ENCODE peak calls at places on chromosomes 13 and 19, in ten cellular contexts. D is GM12878, N is fibroblast of lung, X is H9, P is GM23248, O is PC-3, H is SK-N-SH, A is HCT116, L is H1, Q is neural progenitor cell. Z is an unnamed sample. For H4K20me1, the result is how much of the 10 kb centered on the place peaks cover.

GRCh38 chr13:76722782-76723181 is 163.4 kb downstream of the KCTD12 start:
- DNase-seq in P (no peak), Q (no peak), L (no peak), H (no peak), O (no peak), N (no peak), X (no peak), D (no peak), A (no peak), Z (no peak)

GRCh38 chr13:34357435-34358232 is 539.7 kb downstream of the RFC3 start:
- DNase-seq in O (peak), H (no peak), X (peak), L (no peak), Q (peak), N (peak), P (peak), A (no peak), D (no peak), Z (peak)

GRCh38 chr19:31875550-31875949 is 469.9 kb upstream of the ZNF507 start:
- DNase-seq in H (no peak), D (no peak), P (no peak), O (no peak), Q (no peak), X (no peak), A (no peak), N (no peak), L (no peak), Z (no peak)

GRCh38 chr19:30236006-30236405 is 136.2 kb upstream of the ZNF536 start:
- DNase-seq in N (no peak), A (no peak), H (peak), D (no peak), O (no peak), L (no peak), X (no peak), Q (peak), P (no peak), Z (no peak)

GRCh38 chr19:8252922-8253589 is 43.9 kb downstream of the CERS4 start:
- DNase-seq in L (peak), N (peak), D (peak), P (peak), O (peak), H (peak), A (peak), Q (peak), X (peak), Z (no peak)

GRCh38 chr19:30053558-30053957 is 111.5 kb downstream of the URI1 start:
- DNase-seq in L (no peak), Q (no peak), X (no peak), O (no peak), D (no peak), N (no peak), H (no peak), P (no peak), A (no peak), Z (no peak)

GRCh38 chr13:29039212-29039611 is 219.1 kb downstream of the MTUS2 start:
- DNase-seq in Q (no peak), X (no peak), P (no peak), N (no peak), O (no peak), H (no peak), L (no peak), D (no peak), A (no peak), Z (no peak)

GRCh38 chr19:11693505-11694499 is 44.9 kb downstream of the ZNF823 start:
- DNase-seq in O (peak), Q (peak), P (peak), X (peak), D (no peak), N (peak), A (peak), L (peak), H (peak), Z (peak)

GRCh38 chr13:87676254-87677042 is 5.3 kb downstream of the SLITRK5 start:
- DNase-seq in O (no peak), N (no peak), L (no peak), X (peak), Q (peak), H (peak), P (no peak), A (no peak), D (no peak), Z (no peak)

GRCh38 chr13:110850006-110850405 is 64.9 kb downstream of the ANKRD10 start:
- DNase-seq in X (no peak), H (no peak), P (no peak), Q (no peak), A (no peak), N (no peak), L (no peak), O (no peak), D (no peak), Z (no peak)

GRCh38 chr13:91776650-91777193 is 378.3 kb downstream of the GPC5 start:
- DNase-seq in D (no peak), L (no peak), A (no peak), Q (no peak), P (no peak), H (no peak), X (no peak), O (peak), N (no peak), Z (no peak)

GRCh38 chr19:18737954-18738351 is 53.2 kb downstream of the COMP start:
- DNase-seq in P (no peak), N (no peak), H (no peak), Q (no peak), A (no peak), X (no peak), O (no peak), D (no peak), L (no peak), Z (no peak)

GRCh38 chr13:114161644-114162532 is 17.2 kb upstream of the CFAP97D2 start:
- DNase-seq in X (no peak), Q (no peak), D (no peak), N (peak), P (peak), O (peak), H (no peak), L (no peak), A (no peak), Z (no peak)

GRCh38 chr13:95536629-95537241 is 15.8 kb upstream of the CLDN10 start:
- DNase-seq in A (peak), L (no peak), N (no peak), Q (no peak), D (no peak), O (peak), X (no peak), P (peak), H (no peak), Z (no peak)

GRCh38 chr19:5958074-5958850 is 19.7 kb downstream of the RANBP3 start:
- DNase-seq in L (no peak), Q (no peak), D (no peak), N (no peak), H (peak), A (no peak), P (no peak), X (no peak), O (no peak), Z (no peak)
- H4K20me1 ChIP-seq in L (under half), Q (half or more), D (under half), N (under half), H (half or more), A (under half), P (under half), X (under half), O (half or more), Z (under half)

DNA sequence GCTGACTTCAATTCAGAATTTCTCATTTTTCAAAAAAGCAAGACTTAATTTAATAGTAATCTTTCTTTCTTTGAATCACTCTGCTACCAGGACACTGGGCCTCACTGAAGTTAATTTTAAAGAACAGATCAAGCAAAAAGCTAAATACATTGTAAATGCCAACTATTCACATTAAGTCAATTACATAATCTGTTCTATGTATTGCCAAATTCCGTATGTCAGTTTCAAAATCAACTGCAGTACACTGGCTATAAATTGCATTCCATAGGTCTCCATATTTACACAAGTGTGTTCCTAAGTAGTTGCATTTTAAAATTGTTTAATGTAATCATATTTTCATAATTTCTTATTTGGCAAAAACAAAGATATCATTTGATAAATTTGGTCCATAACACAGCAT is 10.1 kb downstream of the FOXO1 start:
- DNase-seq in X (no peak), A (no peak), H (no peak), L (no peak), N (no peak), D (no peak), O (no peak), P (no peak), Q (no peak), Z (no peak)
- H3K9ac ChIP-seq in X (no peak), A (no peak), H (no peak), L (no peak), N (no peak), D (no peak), O (no peak), P (no peak), Q (no peak), Z (no peak)

DNA sequence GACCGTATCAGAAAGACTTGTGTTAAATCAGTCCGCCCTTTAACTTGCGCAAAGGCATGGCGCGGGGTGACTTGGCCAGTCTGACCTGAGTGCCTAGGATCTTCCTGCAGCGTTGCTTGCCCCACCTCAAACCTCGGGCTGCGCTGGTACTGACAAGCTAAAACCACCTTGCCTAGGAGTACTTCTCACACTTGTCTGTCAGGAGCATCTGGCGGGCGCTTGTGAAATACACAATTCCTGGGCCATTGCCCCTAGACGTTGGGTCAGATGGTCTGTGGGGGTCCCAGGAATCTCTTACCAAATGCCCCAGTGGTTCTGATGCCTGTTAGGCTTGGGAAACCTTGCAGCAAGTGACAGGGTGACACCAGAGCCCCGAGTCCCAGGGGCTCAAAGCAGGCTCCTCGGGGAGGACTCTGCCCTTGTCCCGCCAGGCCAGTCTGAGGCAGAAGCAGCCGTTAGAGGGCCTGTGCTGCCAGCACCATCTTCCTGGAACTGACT is 12.9 kb downstream of the CEBPG start:
- DNase-seq in L (no peak), N (no peak), H (no peak), O (no peak), X (no peak), A (no peak), D (no peak), P (no peak), Q (no peak), Z (no peak)
- H4K20me1 ChIP-seq in L (under half), N (under half), H (half or more), O (under half), X (under half), A (under half), D (under half), P (under half), Q (half or more), Z (under half)

GRCh38 chr19:48866692-48867091 is 1.7 kb downstream of the PLEKHA4 start:
- DNase-seq in O (no peak), D (no peak), A (no peak), N (no peak), Q (no peak), X (no peak), L (no peak), H (no peak), P (peak), Z (no peak)

GRCh38 chr19:48870048-48870447 is 1.6 kb upstream of the PLEKHA4 start:
- DNase-seq in A (no peak), O (no peak), Q (no peak), N (no peak), L (no peak), X (no peak), D (no peak), H (no peak), P (no peak), Z (no peak)

GRCh38 chr19:48867922-48868195 is 558 bp downstream of the PLEKHA4 start:
- DNase-seq in O (no peak), H (no peak), X (no peak), N (no peak), P (no peak), A (no peak), L (no peak), Q (peak), D (no peak), Z (no peak)

GRCh38 chr19:48868196-48868886 is at the start of gene PLEKHA4:
- DNase-seq in H (peak), P (peak), D (no peak), O (no peak), N (peak), X (peak), A (no peak), Q (peak), L (no peak), Z (no peak)

DNA sequence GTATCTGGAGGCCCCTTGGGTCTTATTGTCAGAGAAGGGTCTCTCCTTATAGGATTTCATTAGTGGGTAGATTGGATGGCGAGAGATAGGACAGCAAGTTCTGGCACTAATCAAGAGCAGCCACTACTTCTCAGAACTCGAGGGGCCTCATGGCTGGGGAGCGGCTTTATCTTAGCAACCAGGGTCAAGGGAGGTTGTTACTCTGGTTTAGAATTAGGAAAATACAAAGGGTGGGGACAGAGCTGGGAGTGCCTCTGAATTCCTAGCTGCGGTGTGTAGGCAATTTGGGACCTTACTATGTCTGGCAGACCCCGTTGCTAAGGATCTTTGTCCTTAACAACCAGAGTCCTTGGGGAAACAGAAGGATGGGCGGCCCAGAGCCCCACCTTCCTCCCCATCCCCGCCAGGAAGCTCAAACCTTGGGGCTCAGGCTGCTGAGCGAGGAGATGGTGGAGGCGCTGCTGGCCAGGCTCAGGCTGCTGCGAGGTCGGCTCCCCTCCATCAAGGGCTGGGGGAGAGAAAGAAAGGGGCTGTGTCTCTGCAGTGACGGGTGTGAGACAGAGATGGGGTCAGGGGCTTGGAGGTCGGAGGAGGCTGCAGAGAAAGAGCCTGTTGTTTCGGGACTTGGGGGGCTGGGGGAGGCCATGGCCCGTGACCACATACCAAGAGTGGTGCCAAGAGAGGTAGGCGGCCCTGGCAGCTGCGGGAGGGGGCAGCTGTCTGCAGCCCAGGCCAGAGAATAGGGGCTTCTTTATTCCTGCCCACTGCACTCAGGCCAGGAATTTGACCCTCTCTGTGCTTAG is 1.1 kb downstream of the PLEKHA4 start:
- DNase-seq in Q (no peak), H (no peak), L (no peak), A (no peak), X (no peak), P (peak), O (no peak), D (no peak), N (no peak), Z (no peak)
- H3K9ac ChIP-seq in Q (no peak), H (no peak), L (no peak), A (peak), X (no peak), P (peak), O (no peak), D (no peak), N (peak), Z (peak)

GRCh38 chr19:1073956-1074511 is 7.1 kb downstream of the ARHGAP45 start:
- DNase-seq in N (no peak), O (no peak), L (no peak), Q (no peak), A (no peak), X (no peak), H (no peak), P (no peak), D (no peak), Z (no peak)

GRCh38 chr19:1079566-1080111 is 12.7 kb downstream of the ARHGAP45 start:
- DNase-seq in P (no peak), L (no peak), N (no peak), A (no peak), D (no peak), X (peak), H (peak), Q (no peak), O (no peak), Z (no peak)

GRCh38 chr19:1076046-1076386 is 9.0 kb downstream of the ARHGAP45 start:
- DNase-seq in L (no peak), D (no peak), N (no peak), A (no peak), O (no peak), P (no peak), Q (no peak), H (no peak), X (no peak), Z (no peak)

GRCh38 chr19:1074512-1075283 is 7.7 kb downstream of the ARHGAP45 start:
- DNase-seq in Q (no peak), H (peak), N (no peak), L (no peak), D (no peak), O (peak), A (no peak), X (no peak), P (no peak), Z (no peak)

DNA sequence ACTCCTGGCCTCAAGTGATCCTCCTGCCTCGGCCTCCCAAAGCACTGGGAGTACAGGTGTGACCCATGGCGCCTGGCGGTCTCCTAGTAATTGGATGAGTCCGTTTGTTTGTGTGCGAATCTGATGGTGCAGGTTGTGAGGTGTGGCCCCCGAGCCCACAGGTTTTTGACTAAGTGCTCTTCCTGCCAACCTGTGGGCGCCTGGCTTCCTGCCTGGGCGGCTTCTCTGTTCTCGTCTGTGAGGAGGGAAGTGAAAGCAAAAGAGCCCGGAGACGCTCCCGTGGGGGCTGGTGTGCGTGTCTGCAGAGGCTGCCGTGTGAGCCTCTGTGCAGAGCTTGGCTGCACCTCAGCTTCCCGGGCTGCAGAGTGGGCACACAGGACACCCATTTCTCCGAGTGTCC is 10.0 kb downstream of the ARHGAP45 start:
- DNase-seq in D (peak), X (no peak), O (peak), P (peak), A (no peak), Q (no peak), N (no peak), H (no peak), L (no peak), Z (no peak)
- H4K20me1 ChIP-seq in D (under half), X (under half), O (under half), P (under half), A (under half), Q (under half), N (under half), H (under half), L (under half), Z (under half)

GRCh38 chr19:3061214-3062161 is 807 bp downstream of the TLE5 start:
- DNase-seq in L (no peak), H (peak), N (peak), X (no peak), D (no peak), Q (no peak), O (no peak), A (no peak), P (peak), Z (no peak)
- H3K9ac ChIP-seq in L (peak), H (peak), N (peak), X (no peak), D (peak), Q (peak), O (peak), A (peak), P (peak), Z (peak)

GRCh38 chr19:55402509-55402908 is 5.1 kb downstream of the UBE2S start:
- DNase-seq in Q (no peak), P (no peak), L (no peak), A (no peak), X (no peak), H (no peak), N (no peak), D (no peak), O (no peak), Z (no peak)
- H4K20me1 ChIP-seq in Q (half or more), P (under half), L (under half), A (under half), X (under half), H (half or more), N (under half), D (under half), O (half or more), Z (under half)

GRCh38 chr13:74074723-74075122 is 59.5 kb downstream of the KLF12 start:
- DNase-seq in L (no peak), P (peak), Q (no peak), A (no peak), O (peak), X (no peak), N (peak), H (no peak), D (no peak), Z (no peak)
- H3K9ac ChIP-seq in L (no peak), P (no peak), Q (no peak), A (no peak), O (no peak), X (no peak), N (no peak), H (no peak), D (no peak), Z (no peak)

DNA sequence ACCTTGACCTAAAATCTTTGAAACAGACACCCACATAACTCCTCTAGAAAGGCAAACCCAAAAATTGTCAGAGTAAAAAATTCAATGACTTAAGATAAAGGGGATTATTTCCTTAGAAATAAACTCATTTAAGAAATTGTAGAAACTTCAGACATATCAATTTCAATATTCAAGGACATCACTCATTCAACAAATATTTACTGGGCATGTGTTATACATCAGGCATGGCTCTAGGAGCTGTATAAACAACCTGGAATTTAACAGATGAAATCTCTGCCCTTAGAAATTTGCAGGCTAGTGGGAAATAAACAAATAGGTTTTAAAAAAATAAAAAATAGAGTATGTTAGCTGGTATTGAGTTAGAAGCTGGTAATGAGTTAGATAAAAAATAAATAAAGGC is 84.0 kb upstream of the LSM14A start:
- DNase-seq in L (no peak), D (no peak), A (no peak), Q (no peak), H (no peak), N (no peak), O (peak), X (no peak), P (no peak), Z (no peak)
- H4K20me1 ChIP-seq in L (under half), D (under half), A (under half), Q (under half), H (under half), N (under half), O (under half), X (under half), P (under half), Z (under half)

Z was measured in keratinocyte.